ENCODE peak calls at places on chromosomes 16 and 17, in eight cellular contexts. R, W, G, P, O, N, E and J are unnamed samples.
A peak's percentile ranks its signal among the peaks of the same experiment; 100 is the strongest.

GRCh38 chr16:56558024-56558747 is 6.7 kb upstream of the MT4 start:
- DNase-seq in R (peak; percentile 97), W (no peak), G (no peak), P (no peak), O (peak; percentile 95), N (no peak), E (no peak), J (peak; percentile 94)

GRCh38 chr16:57244463-57244766 is 644 bp upstream of the ARL2BP start:
- DNase-seq in R (no peak), W (no peak), G (no peak), P (no peak), O (no peak), N (no peak), E (no peak), J (no peak)

GRCh38 chr16:80007216-80007615 is 406.7 kb upstream of the MAF start:
- DNase-seq in R (no peak), W (no peak), G (no peak), P (no peak), O (no peak), N (no peak), E (no peak), J (no peak)

GRCh38 chr16:47779201-47780016 is 318.3 kb downstream of the PHKB start:
- DNase-seq in R (peak; percentile 75), W (no peak), G (no peak), P (no peak), O (no peak), N (peak; percentile 5), E (no peak), J (peak; percentile 51)

GRCh38 chr17:71063559-71063958 is 894.2 kb downstream of the KCNJ2 start:
- DNase-seq in R (no peak), W (no peak), G (no peak), P (no peak), O (no peak), N (no peak), E (no peak), J (no peak)

GRCh38 chr16:70772493-70772892 is 28.5 kb downstream of the VAC14 start:
- DNase-seq in R (peak; percentile 28), W (no peak), G (no peak), P (no peak), O (no peak), N (no peak), E (no peak), J (peak; percentile 71)

GRCh38 chr17:31492880-31493655 is 101.6 kb downstream of the RAB11FIP4 start:
- DNase-seq in R (no peak), W (no peak), G (no peak), P (no peak), O (no peak), N (peak; percentile 71), E (peak; percentile 50), J (no peak)

GRCh38 chr16:78785218-78785617 is 685.8 kb downstream of the WWOX start:
- DNase-seq in R (no peak), W (no peak), G (no peak), P (no peak), O (no peak), N (no peak), E (no peak), J (no peak)

GRCh38 chr16:74565378-74565777 is 41.5 kb downstream of the GLG1 start:
- DNase-seq in R (no peak), W (no peak), G (no peak), P (no peak), O (no peak), N (no peak), E (no peak), J (no peak)

GRCh38 chr17:70408768-70409167 is 239.4 kb downstream of the KCNJ2 start:
- DNase-seq in R (no peak), W (no peak), G (no peak), P (no peak), O (no peak), N (no peak), E (no peak), J (no peak)

GRCh38 chr16:88894681-88895300 is 28.3 kb upstream of the PABPN1L start:
- DNase-seq in R (no peak), W (no peak), G (no peak), P (no peak), O (no peak), N (no peak), E (no peak), J (no peak)

GRCh38 chr17:40122944-40123810 is 1.4 kb downstream of the MSL1 start:
- DNase-seq in R (peak; percentile 35), W (peak; percentile 75), G (peak; percentile 28), P (peak; percentile 50), O (peak; percentile 29), N (peak; percentile 56), E (peak; percentile 73), J (peak; percentile 61)

GRCh38 chr17:51050291-51051033 is 70.2 kb downstream of the SPAG9 start:
- DNase-seq in R (peak; percentile 25), W (no peak), G (no peak), P (no peak), O (no peak), N (no peak), E (no peak), J (peak; percentile 35)

GRCh38 chr17:43018008-43018853 is 4.0 kb downstream of the VAT1 start:
- DNase-seq in R (no peak), W (peak; percentile 65), G (peak; percentile 11), P (peak; percentile 33), O (peak; percentile 76), N (no peak), E (no peak), J (no peak)

GRCh38 chr17:1766382-1767135 is 4.7 kb downstream of the SERPINF1 start:
- DNase-seq in R (no peak), W (no peak), G (no peak), P (no peak), O (no peak), N (no peak), E (no peak), J (no peak)

GRCh38 chr17:28748852-28749515 is 5.2 kb downstream of the TRAF4 start:
- DNase-seq in R (no peak), W (no peak), G (no peak), P (no peak), O (no peak), N (no peak), E (no peak), J (no peak)

GRCh38 chr17:7750321-7750821 is 32.8 kb downstream of the DNAH2 start:
- DNase-seq in R (peak; percentile 81), W (no peak), G (no peak), P (no peak), O (no peak), N (no peak), E (no peak), J (peak; percentile 95)

GRCh38 chr17:6989779-6990178 is 6.1 kb upstream of the ALOX12 start:
- DNase-seq in R (no peak), W (no peak), G (no peak), P (no peak), O (no peak), N (no peak), E (no peak), J (no peak)

GRCh38 chr16:12901204-12901596 is 198 bp upstream of the SHISA9 start:
- DNase-seq in R (no peak), W (peak; percentile 70), G (peak; percentile 32), P (peak; percentile 34), O (no peak), N (no peak), E (no peak), J (no peak)

GRCh38 chr17:56819030-56819429 is 14.7 kb downstream of the C17orf67 start:
- DNase-seq in R (no peak), W (no peak), G (no peak), P (no peak), O (no peak), N (no peak), E (no peak), J (no peak)

GRCh38 chr16:3879258-3879886 is 1.1 kb downstream of the CREBBP start:
- DNase-seq in R (no peak), W (peak; percentile 53), G (no peak), P (peak; percentile 25), O (no peak), N (peak; percentile 6), E (peak; percentile 34), J (peak; percentile 46)

GRCh38 chr17:65092262-65092661 is 35.7 kb upstream of the GNA13 start:
- DNase-seq in R (peak; percentile 17), W (no peak), G (no peak), P (no peak), O (no peak), N (no peak), E (no peak), J (peak; percentile 41)

GRCh38 chr17:34614698-34615097 is 35.3 kb downstream of the TMEM132E start:
- DNase-seq in R (no peak), W (no peak), G (no peak), P (no peak), O (no peak), N (no peak), E (no peak), J (no peak)

GRCh38 chr17:30571921-30572320 is 94.7 kb downstream of the GOSR1 start:
- DNase-seq in R (no peak), W (no peak), G (no peak), P (no peak), O (no peak), N (no peak), E (no peak), J (no peak)

GRCh38 chr16:48454051-48454450 is 68.8 kb upstream of the SIAH1 start:
- DNase-seq in R (no peak), W (no peak), G (no peak), P (no peak), O (no peak), N (no peak), E (no peak), J (no peak)

GRCh38 chr16:72198021-72198420 is 26.1 kb upstream of the PMFBP1 start:
- DNase-seq in R (peak; percentile 74), W (peak; percentile 21), G (no peak), P (no peak), O (peak; percentile 43), N (no peak), E (no peak), J (peak; percentile 56)

GRCh38 chr16:84739349-84740124 is 39.7 kb downstream of the USP10 start:
- DNase-seq in R (peak; percentile 87), W (no peak), G (no peak), P (no peak), O (no peak), N (no peak), E (no peak), J (peak; percentile 97)

GRCh38 chr16:4481526-4481925 is 5.3 kb downstream of the HMOX2 start:
- DNase-seq in R (no peak), W (no peak), G (no peak), P (no peak), O (no peak), N (no peak), E (no peak), J (no peak)

GRCh38 chr16:50234771-50235556 is 31.4 kb upstream of the ADCY7 start:
- DNase-seq in R (peak; percentile 18), W (no peak), G (no peak), P (no peak), O (no peak), N (no peak), E (no peak), J (peak; percentile 24)

GRCh38 chr17:74037320-74037719 is 166.2 kb upstream of the RPL38 start:
- DNase-seq in R (peak; percentile 33), W (peak; percentile 28), G (no peak), P (peak; percentile 36), O (peak; percentile 84), N (no peak), E (no peak), J (no peak)

GRCh38 chr16:71230122-71230845 is at the start of gene HYDIN:
- DNase-seq in R (peak; percentile 58), W (peak; percentile 94), G (peak; percentile 66), P (peak; percentile 91), O (peak; percentile 75), N (no peak), E (peak; percentile 40), J (peak; percentile 72)

GRCh38 chr16:88070341-88070740 is 119.1 kb downstream of the BANP start:
- DNase-seq in R (no peak), W (no peak), G (no peak), P (no peak), O (no peak), N (no peak), E (no peak), J (no peak)

GRCh38 chr16:89183463-89183862 is 11.9 kb downstream of the CDH15 start:
- DNase-seq in R (no peak), W (no peak), G (no peak), P (no peak), O (no peak), N (no peak), E (peak; percentile 16), J (no peak)

GRCh38 chr16:2284001-2284770 is 16.3 kb upstream of the RNPS1 start:
- DNase-seq in R (no peak), W (no peak), G (no peak), P (no peak), O (no peak), N (no peak), E (no peak), J (no peak)